ENCODE peak calls at places on chromosomes 4 and X, in six cellular contexts. M is astrocyte of the hippocampus, C is T-helper 22 cell, O is tibial nerve, R is lower leg skin, B is HuH-7. L is an unnamed sample.

GRCh38 chrX:19875051-19875432 is 12.4 kb downstream of the SH3KBP1 start:
- DNase-seq in O (no peak), M (no peak), R (no peak), B (no peak), C (no peak), L (peak; percentile 8)

GRCh38 chr4:16437836-16438235 is 211.6 kb upstream of the TAPT1 start:
- DNase-seq in R (no peak), B (no peak), O (no peak), C (no peak), M (peak; percentile 41), L (peak; percentile 59)

GRCh38 chrX:41561045-41561444 is 113.9 kb downstream of the NYX start:
- DNase-seq in C (peak; percentile 22), R (no peak), O (no peak), M (peak; percentile 68), B (no peak), L (peak; percentile 72)

GRCh38 chr4:109559625-109559982 is 442 bp upstream of the MCUB start:
- DNase-seq in R (peak; percentile 88), C (no peak), B (peak; percentile 27), M (peak; percentile 68), O (no peak), L (no peak)

GRCh38 chr4:114400531-114400930 is 198.1 kb upstream of the UGT8 start:
- DNase-seq in B (no peak), O (no peak), M (no peak), C (no peak), R (no peak), L (peak; percentile 4)

GRCh38 chr4:68180858-68181531 is 51.3 kb upstream of the TMPRSS11F start:
- DNase-seq in C (no peak), O (no peak), B (no peak), R (no peak), M (peak; percentile 21), L (no peak)

GRCh38 chr4:106615961-106616360 is 247.4 kb upstream of the GIMD1 start:
- DNase-seq in M (no peak), C (no peak), B (no peak), R (no peak), O (no peak), L (peak; percentile 35)

GRCh38 chrX:22313757-22314156 is 41.0 kb downstream of the CBLL2 start:
- DNase-seq in O (no peak), C (no peak), R (no peak), B (no peak), M (no peak), L (no peak)

GRCh38 chr4:102541708-102542107 is 40.5 kb downstream of the NFKB1 start:
- DNase-seq in B (no peak), C (no peak), O (no peak), R (no peak), M (no peak), L (no peak)

GRCh38 chr4:6184169-6184568 is 16.2 kb downstream of the JAKMIP1 start:
- DNase-seq in M (no peak), O (no peak), C (no peak), B (no peak), R (no peak), L (no peak)